ENCODE peak calls at places on chromosomes 5 and 9, in eight cellular contexts. One of them, this sample, is unnamed.

GRCh38 chr5:15069407-15069905 is 197.9 kb upstream of the ANKH start:
- DNase-seq in fibroblast of pulmonary artery: no peak
- DNase-seq in ovary: no peak
- DNase-seq in amniotic stem cell: no peak
- DNase-seq in left colon: no peak
- DNase-seq in NCI-H1092 treated with DMSO at 0.1 percent for 48 hours: no peak
- DNase-seq in omental fat pad: no peak
- DNase-seq in activated T-cell treated with anti-CD3 and anti-CD28 coated beads for 4 hours: no peak
- DNase-seq in this sample: no peak

GRCh38 chr9:3571500-3571899 is 45.7 kb upstream of the RFX3 start:
- DNase-seq in fibroblast of pulmonary artery: no peak
- DNase-seq in ovary: no peak
- DNase-seq in amniotic stem cell: no peak
- DNase-seq in left colon: no peak
- DNase-seq in NCI-H1092 treated with DMSO at 0.1 percent for 48 hours: no peak
- DNase-seq in omental fat pad: no peak
- DNase-seq in activated T-cell treated with anti-CD3 and anti-CD28 coated beads for 4 hours: no peak
- DNase-seq in this sample: no peak

GRCh38 chr5:95471447-95471846 is 80.3 kb downstream of the FAM81B start:
- DNase-seq in fibroblast of pulmonary artery: no peak
- DNase-seq in ovary: no peak
- DNase-seq in amniotic stem cell: no peak
- DNase-seq in left colon: no peak
- DNase-seq in NCI-H1092 treated with DMSO at 0.1 percent for 48 hours: no peak
- DNase-seq in omental fat pad: no peak
- DNase-seq in activated T-cell treated with anti-CD3 and anti-CD28 coated beads for 4 hours: no peak
- DNase-seq in this sample: no peak

GRCh38 chr5:51181495-51181894 is 201.8 kb upstream of the ISL1 start:
- DNase-seq in fibroblast of pulmonary artery: no peak
- DNase-seq in ovary: no peak
- DNase-seq in amniotic stem cell: no peak
- DNase-seq in left colon: no peak
- DNase-seq in NCI-H1092 treated with DMSO at 0.1 percent for 48 hours: no peak
- DNase-seq in omental fat pad: no peak
- DNase-seq in activated T-cell treated with anti-CD3 and anti-CD28 coated beads for 4 hours: no peak
- DNase-seq in this sample: no peak

GRCh38 chr5:50730336-50730735 is 63.9 kb downstream of the PARP8 start:
- DNase-seq in fibroblast of pulmonary artery: no peak
- DNase-seq in ovary: no peak
- DNase-seq in amniotic stem cell: no peak
- DNase-seq in left colon: no peak
- DNase-seq in NCI-H1092 treated with DMSO at 0.1 percent for 48 hours: no peak
- DNase-seq in omental fat pad: no peak
- DNase-seq in activated T-cell treated with anti-CD3 and anti-CD28 coated beads for 4 hours: no peak
- DNase-seq in this sample: no peak

GRCh38 chr5:179244051-179244450 is 101.2 kb downstream of the ADAMTS2 start:
- DNase-seq in fibroblast of pulmonary artery: no peak
- DNase-seq in ovary: no peak
- DNase-seq in amniotic stem cell: no peak
- DNase-seq in left colon: no peak
- DNase-seq in NCI-H1092 treated with DMSO at 0.1 percent for 48 hours: no peak
- DNase-seq in omental fat pad: no peak
- DNase-seq in activated T-cell treated with anti-CD3 and anti-CD28 coated beads for 4 hours: no peak
- DNase-seq in this sample: no peak

GRCh38 chr5:119063579-119064379 is 7.1 kb upstream of the DMXL1 start:
- DNase-seq in fibroblast of pulmonary artery: peak; percentile 82
- DNase-seq in ovary: no peak
- DNase-seq in amniotic stem cell: no peak
- DNase-seq in left colon: no peak
- DNase-seq in NCI-H1092 treated with DMSO at 0.1 percent for 48 hours: no peak
- DNase-seq in omental fat pad: no peak
- DNase-seq in activated T-cell treated with anti-CD3 and anti-CD28 coated beads for 4 hours: no peak
- DNase-seq in this sample: no peak

GRCh38 chr5:34580983-34581382 is 75.1 kb upstream of the RAI14 start:
- DNase-seq in fibroblast of pulmonary artery: no peak
- DNase-seq in ovary: no peak
- DNase-seq in amniotic stem cell: no peak
- DNase-seq in left colon: no peak
- DNase-seq in NCI-H1092 treated with DMSO at 0.1 percent for 48 hours: no peak
- DNase-seq in omental fat pad: no peak
- DNase-seq in activated T-cell treated with anti-CD3 and anti-CD28 coated beads for 4 hours: no peak
- DNase-seq in this sample: no peak

GRCh38 chr5:154487541-154487940 is 9.5 kb upstream of the HAND1 start:
- DNase-seq in fibroblast of pulmonary artery: no peak
- DNase-seq in ovary: no peak
- DNase-seq in amniotic stem cell: no peak
- DNase-seq in left colon: no peak
- DNase-seq in NCI-H1092 treated with DMSO at 0.1 percent for 48 hours: no peak
- DNase-seq in omental fat pad: no peak
- DNase-seq in activated T-cell treated with anti-CD3 and anti-CD28 coated beads for 4 hours: no peak
- DNase-seq in this sample: no peak

GRCh38 chr5:112186401-112186990 is 232.6 kb downstream of the EPB41L4A start:
- DNase-seq in fibroblast of pulmonary artery: peak; percentile 65
- DNase-seq in ovary: no peak
- DNase-seq in amniotic stem cell: peak; percentile 48
- DNase-seq in left colon: no peak
- DNase-seq in NCI-H1092 treated with DMSO at 0.1 percent for 48 hours: peak; percentile 10
- DNase-seq in omental fat pad: no peak
- DNase-seq in activated T-cell treated with anti-CD3 and anti-CD28 coated beads for 4 hours: no peak
- DNase-seq in this sample: peak; percentile 32

GRCh38 chr5:83474986-83475385 is 3.4 kb downstream of the VCAN start:
- DNase-seq in fibroblast of pulmonary artery: no peak
- DNase-seq in ovary: no peak
- DNase-seq in amniotic stem cell: no peak
- DNase-seq in left colon: no peak
- DNase-seq in NCI-H1092 treated with DMSO at 0.1 percent for 48 hours: no peak
- DNase-seq in omental fat pad: no peak
- DNase-seq in activated T-cell treated with anti-CD3 and anti-CD28 coated beads for 4 hours: no peak
- DNase-seq in this sample: no peak

GRCh38 chr5:58871648-58872242 is 288.9 kb downstream of the RAB3C start:
- DNase-seq in fibroblast of pulmonary artery: peak; percentile 68
- DNase-seq in ovary: no peak
- DNase-seq in amniotic stem cell: no peak
- DNase-seq in left colon: no peak
- DNase-seq in NCI-H1092 treated with DMSO at 0.1 percent for 48 hours: peak; percentile 29
- DNase-seq in omental fat pad: no peak
- DNase-seq in activated T-cell treated with anti-CD3 and anti-CD28 coated beads for 4 hours: peak; percentile 15
- DNase-seq in this sample: peak; percentile 30

GRCh38 chr5:158899792-158900191 is 199.9 kb downstream of the EBF1 start:
- DNase-seq in fibroblast of pulmonary artery: no peak
- DNase-seq in ovary: peak; percentile 41
- DNase-seq in amniotic stem cell: no peak
- DNase-seq in left colon: no peak
- DNase-seq in NCI-H1092 treated with DMSO at 0.1 percent for 48 hours: no peak
- DNase-seq in omental fat pad: no peak
- DNase-seq in activated T-cell treated with anti-CD3 and anti-CD28 coated beads for 4 hours: no peak
- DNase-seq in this sample: peak; percentile 89

GRCh38 chr9:111036946-111037743 is 1.1 kb downstream of the LPAR1 start:
- DNase-seq in fibroblast of pulmonary artery: peak; percentile 55
- DNase-seq in ovary: no peak
- DNase-seq in amniotic stem cell: no peak
- DNase-seq in left colon: no peak
- DNase-seq in NCI-H1092 treated with DMSO at 0.1 percent for 48 hours: peak; percentile 1
- DNase-seq in omental fat pad: no peak
- DNase-seq in activated T-cell treated with anti-CD3 and anti-CD28 coated beads for 4 hours: no peak
- DNase-seq in this sample: peak; percentile 13

GRCh38 chr9:97628668-97629067 is 4.5 kb downstream of the TSTD2 start:
- DNase-seq in fibroblast of pulmonary artery: no peak
- DNase-seq in ovary: no peak
- DNase-seq in amniotic stem cell: no peak
- DNase-seq in left colon: no peak
- DNase-seq in NCI-H1092 treated with DMSO at 0.1 percent for 48 hours: no peak
- DNase-seq in omental fat pad: no peak
- DNase-seq in activated T-cell treated with anti-CD3 and anti-CD28 coated beads for 4 hours: no peak
- DNase-seq in this sample: no peak

This sample was measured in AG20443.